ENCODE peak calls at places on chromosome 12, in seven cellular contexts. T, W, E, R, X, L and G are unnamed samples.

GRCh38 chr12:58455146-58455545 is 465.2 kb downstream of the LRIG3 start:
- DNase-seq in T (no peak), W (no peak), E (no peak), R (no peak), X (no peak), L (no peak), G (no peak)

GRCh38 chr12:51519755-51520154 is 71.3 kb upstream of the SCN8A start:
- DNase-seq in T (no peak), W (peak; percentile 55), E (no peak), R (no peak), X (no peak), L (no peak), G (no peak)

GRCh38 chr12:65609359-65609771 is 214.9 kb upstream of the HMGA2 start:
- DNase-seq in T (no peak), W (no peak), E (no peak), R (peak; percentile 48), X (peak; percentile 94), L (no peak), G (no peak)

GRCh38 chr12:6067152-6067916 is 57.1 kb downstream of the VWF start:
- DNase-seq in T (peak; percentile 79), W (no peak), E (no peak), R (peak; percentile 76), X (no peak), L (no peak), G (no peak)

GRCh38 chr12:131694116-131694838 is 16.6 kb upstream of the SFSWAP start:
- DNase-seq in T (no peak), W (no peak), E (no peak), R (no peak), X (no peak), L (no peak), G (no peak)

GRCh38 chr12:5260086-5260485 is 171.8 kb upstream of the NTF3 start:
- DNase-seq in T (no peak), W (no peak), E (no peak), R (no peak), X (no peak), L (no peak), G (no peak)

GRCh38 chr12:31250179-31250578 is 75.8 kb downstream of the SINHCAF start:
- DNase-seq in T (no peak), W (no peak), E (no peak), R (no peak), X (no peak), L (no peak), G (no peak)

GRCh38 chr12:92208613-92209121 is 63.0 kb upstream of the BTG1 start:
- DNase-seq in T (no peak), W (peak; percentile 47), E (no peak), R (no peak), X (peak; percentile 44), L (no peak), G (peak; percentile 94)

GRCh38 chr12:50276912-50277671 is 6.2 kb downstream of the LIMA1 start:
- DNase-seq in T (peak; percentile 17), W (no peak), E (no peak), R (no peak), X (peak; percentile 46), L (no peak), G (no peak)

GRCh38 chr12:129002447-129002846 is 149.2 kb downstream of the GLT1D1 start:
- DNase-seq in T (no peak), W (no peak), E (no peak), R (no peak), X (no peak), L (no peak), G (no peak)

GRCh38 chr12:112107728-112108447 is 695 bp downstream of the NAA25 start:
- DNase-seq in T (peak; percentile 43), W (no peak), E (peak; percentile 20), R (no peak), X (no peak), L (no peak), G (no peak)

DNA sequence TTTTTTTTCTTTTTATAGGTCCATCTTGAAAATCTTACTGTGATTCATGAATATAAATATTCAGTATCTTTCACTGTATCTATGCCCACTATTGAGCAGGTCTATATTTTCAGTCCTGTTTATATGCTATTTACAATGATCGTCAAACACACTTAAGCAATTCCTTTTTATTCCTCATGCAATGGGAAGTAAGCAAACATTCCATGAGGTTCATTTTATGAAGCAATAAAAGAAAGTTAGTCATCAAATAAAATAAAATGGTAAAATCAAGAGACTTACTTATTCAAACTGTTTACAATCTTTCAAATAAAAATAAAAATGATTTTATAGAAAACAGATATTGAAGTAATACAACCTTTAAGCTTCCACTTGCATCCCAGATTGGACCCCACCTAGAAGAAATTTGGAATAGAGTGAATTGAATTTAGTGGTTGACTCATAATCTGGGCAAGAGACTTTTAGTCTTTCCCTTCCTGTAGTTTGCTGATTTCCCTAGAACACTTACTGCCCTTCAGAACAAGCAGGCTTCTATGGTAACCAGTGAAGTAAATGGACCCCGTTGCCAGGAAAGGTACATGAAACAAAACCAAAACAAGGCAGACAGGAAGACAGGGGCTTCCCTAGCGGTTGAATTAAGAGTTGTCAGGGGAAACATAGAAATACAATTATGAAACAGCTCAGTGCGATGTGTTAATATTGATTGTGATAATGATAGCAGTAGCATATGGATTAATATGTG is 241.0 kb upstream of the ATP2B1 start:
- DNase-seq in T (peak; percentile 34), W (peak; percentile 59), E (peak; percentile 45), R (no peak), X (peak; percentile 84), L (no peak), G (peak; percentile 51)
- TF ChIP-seq CTCF in T (peak; percentile 3), W (no peak), E (peak; percentile 23), R (no peak), X (peak; percentile 33), L (peak; percentile 18), G (no peak)

GRCh38 chr12:48956279-48957140 is 777 bp downstream of the ARF3 start:
- DNase-seq in T (peak; percentile 98), W (peak; percentile 67), E (peak; percentile 84), R (peak; percentile 93), X (peak; percentile 94), L (peak; percentile 92), G (peak; percentile 84)
- TF ChIP-seq CTCF in T (peak; percentile 1), W (no peak), E (no peak), R (no peak), X (no peak), L (no peak), G (peak; percentile 16)

GRCh38 chr12:49060237-49061156 is at the start of gene KMT2D:
- DNase-seq in T (peak; percentile 98), W (peak; percentile 94), E (peak; percentile 91), R (peak; percentile 91), X (peak; percentile 93), L (peak; percentile 93), G (peak; percentile 87)
- TF ChIP-seq CTCF in T (no peak), W (no peak), E (peak; percentile 40), R (peak; percentile 35), X (peak; percentile 37), L (peak; percentile 42), G (peak; percentile 23)

GRCh38 chr12:47396902-47397663 is 308.7 kb downstream of the RPAP3 start:
- DNase-seq in T (no peak), W (no peak), E (no peak), R (no peak), X (no peak), L (no peak), G (no peak)

GRCh38 chr12:47400251-47400650 is 305.6 kb downstream of the RPAP3 start:
- DNase-seq in T (no peak), W (no peak), E (no peak), R (no peak), X (peak; percentile 82), L (no peak), G (no peak)

GRCh38 chr12:47393403-47393790 is 312.4 kb downstream of the RPAP3 start:
- DNase-seq in T (no peak), W (no peak), E (no peak), R (no peak), X (no peak), L (no peak), G (no peak)

GRCh38 chr12:47394070-47394469 is 311.8 kb downstream of the RPAP3 start:
- DNase-seq in T (peak; percentile 8), W (no peak), E (no peak), R (no peak), X (no peak), L (no peak), G (no peak)

DNA sequence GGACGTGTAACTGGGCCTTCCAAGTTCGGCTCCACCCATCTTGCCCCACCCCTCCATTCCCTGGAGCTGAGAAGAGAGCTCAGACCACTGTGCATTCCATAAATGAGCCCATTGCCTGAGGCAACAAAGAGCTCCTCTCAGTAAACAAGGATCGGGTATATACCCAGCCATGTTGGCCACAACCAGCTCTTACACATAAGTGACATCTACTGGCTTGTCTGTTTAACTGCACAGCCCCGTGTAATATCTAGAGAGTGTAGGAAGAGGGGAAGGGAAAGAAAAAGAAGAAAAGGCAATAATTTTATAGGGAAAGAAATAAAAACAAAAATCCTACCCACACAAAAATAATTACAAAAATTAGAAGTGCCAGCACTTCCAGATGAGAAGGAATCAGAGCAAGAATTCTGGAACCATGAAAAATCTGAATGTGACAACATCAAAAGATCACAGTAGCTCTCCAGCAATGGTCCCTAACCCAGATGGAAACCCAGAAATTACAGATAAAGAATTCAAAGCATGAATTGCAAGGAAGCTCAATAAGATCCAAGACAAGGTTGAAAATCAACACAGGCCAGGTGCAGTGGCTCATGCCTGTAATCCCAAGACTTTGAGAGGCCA is 308.1 kb downstream of the RPAP3 start:
- DNase-seq in T (peak; percentile 45), W (no peak), E (no peak), R (peak; percentile 34), X (peak; percentile 89), L (no peak), G (no peak)
- TF ChIP-seq CTCF in T (peak; percentile 68), W (peak; percentile 23), E (peak; percentile 19), R (peak; percentile 54), X (peak; percentile 79), L (no peak), G (peak; percentile 41)

DNA sequence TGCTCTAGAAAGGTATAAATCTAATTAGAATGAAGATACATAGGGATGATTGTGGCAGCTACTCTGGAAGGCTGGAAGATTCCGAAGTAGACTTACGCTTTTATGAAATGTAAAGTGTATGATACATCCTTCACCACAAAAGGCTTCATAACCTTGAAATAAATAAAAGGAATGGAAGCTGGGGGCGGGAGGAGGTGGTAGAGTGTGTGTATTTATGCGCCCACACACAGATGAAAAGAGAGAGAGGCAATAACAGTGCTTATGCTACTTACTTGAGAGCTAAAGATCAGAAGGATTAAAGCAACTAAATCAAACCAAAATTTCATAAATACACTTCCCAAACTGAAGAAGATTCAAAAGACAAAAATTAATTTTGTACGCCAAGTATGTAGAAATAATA is 30.4 kb downstream of the CBX5 start:
- DNase-seq in T (no peak), W (no peak), E (no peak), R (no peak), X (no peak), L (no peak), G (no peak)
- TF ChIP-seq CTCF in T (no peak), W (no peak), E (no peak), R (no peak), X (no peak), L (no peak), G (no peak)

GRCh38 chr12:1429980-1430379 is 164.4 kb downstream of the FBXL14 start:
- DNase-seq in T (no peak), W (no peak), E (no peak), R (no peak), X (peak; percentile 63), L (no peak), G (no peak)
- TF ChIP-seq CTCF in T (no peak), W (no peak), E (no peak), R (no peak), X (no peak), L (no peak), G (no peak)